ENCODE peak calls at places on chromosomes 3 and 15, in six cellular contexts. F, N, H, W, A and Z are unnamed samples.

GRCh38 chr15:74906193-74906449 is 530 bp downstream of the FAM219B start:
- DNase-seq in W (no peak), F (peak), H (no peak), N (no peak), A (no peak), Z (no peak)

GRCh38 chr3:167031364-167032049 is 348.6 kb downstream of the ZBBX start:
- DNase-seq in W (no peak), N (no peak), H (no peak), F (no peak), A (no peak), Z (no peak)

GRCh38 chr3:46565607-46566039 is 479 bp downstream of the LRRC2 start:
- DNase-seq in W (no peak), A (no peak), H (no peak), F (no peak), N (peak), Z (no peak)

GRCh38 chr15:92272106-92272505 is 121.6 kb upstream of the ST8SIA2 start:
- DNase-seq in W (no peak), N (no peak), F (no peak), A (no peak), H (no peak), Z (no peak)

GRCh38 chr3:152243301-152243711 is 25.4 kb upstream of the MBNL1 start:
- DNase-seq in H (peak), F (no peak), N (no peak), A (no peak), W (no peak), Z (no peak)

GRCh38 chr3:132399054-132399929 is 18.0 kb upstream of the DNAJC13 start:
- DNase-seq in W (peak), F (peak), H (peak), N (no peak), A (peak), Z (peak)

GRCh38 chr3:58585994-58586393 is 8.8 kb upstream of the FAM107A start:
- DNase-seq in H (no peak), A (no peak), N (no peak), F (peak), W (no peak), Z (peak)

GRCh38 chr15:63497642-63498100 is 6.7 kb upstream of the USP3 start:
- DNase-seq in N (no peak), A (no peak), H (no peak), W (no peak), F (no peak), Z (no peak)

GRCh38 chr3:99856437-99857220 is 39.0 kb downstream of the CMSS1 start:
- DNase-seq in W (no peak), H (no peak), F (no peak), N (no peak), A (no peak), Z (no peak)

GRCh38 chr3:142863010-142863787 is 25.7 kb downstream of the PCOLCE2 start:
- DNase-seq in N (no peak), H (no peak), W (peak), A (no peak), F (no peak), Z (no peak)

GRCh38 chr15:47688573-47689086 is 28.7 kb upstream of the SEMA6D start:
- DNase-seq in N (no peak), W (peak), F (no peak), H (no peak), A (peak), Z (no peak)

GRCh38 chr3:71511037-71511436 is 72.5 kb downstream of the FOXP1 start:
- DNase-seq in F (no peak), H (no peak), N (no peak), A (peak), W (peak), Z (no peak)

GRCh38 chr3:64889991-64890390 is 202.2 kb upstream of the ADAMTS9 start:
- DNase-seq in F (no peak), H (no peak), A (peak), N (peak), W (no peak), Z (no peak)

GRCh38 chr3:73681610-73682009 is 56.9 kb upstream of the PDZRN3 start:
- DNase-seq in W (peak), H (no peak), F (no peak), A (peak), N (no peak), Z (no peak)

GRCh38 chr15:80777137-80777536 is 2.0 kb upstream of the CEMIP start:
- DNase-seq in F (no peak), N (peak), W (peak), A (peak), H (no peak), Z (no peak)

GRCh38 chr3:186963636-186964035 is 33.3 kb downstream of the ST6GAL1 start:
- DNase-seq in W (no peak), H (no peak), A (no peak), F (no peak), N (no peak), Z (no peak)

GRCh38 chr3:59549972-59550371 is 500.1 kb upstream of the CFAP20DC start:
- DNase-seq in W (no peak), N (no peak), A (no peak), F (no peak), H (no peak), Z (no peak)

GRCh38 chr3:149581681-149582349 is 76.0 kb downstream of the WWTR1 start:
- DNase-seq in N (peak), H (no peak), A (peak), F (no peak), W (peak), Z (no peak)

GRCh38 chr3:119497824-119498187 is 541 bp upstream of the TIMMDC1 start:
- DNase-seq in H (no peak), N (no peak), F (no peak), A (peak), W (peak), Z (no peak)

GRCh38 chr3:144499346-144499745 is 527.7 kb downstream of the DIPK2A start:
- DNase-seq in W (no peak), A (no peak), N (no peak), F (no peak), H (no peak), Z (no peak)

GRCh38 chr3:127015282-127016042 is 32.5 kb downstream of the PLXNA1 start:
- DNase-seq in W (no peak), F (peak), H (peak), A (no peak), N (no peak), Z (peak)

GRCh38 chr3:162170581-162170980 is 674.0 kb downstream of the OTOL1 start:
- DNase-seq in F (no peak), W (peak), H (no peak), N (no peak), A (no peak), Z (no peak)

GRCh38 chr3:66588340-66588847 is 87.6 kb upstream of the LRIG1 start:
- DNase-seq in A (peak), F (no peak), W (peak), N (no peak), H (no peak), Z (no peak)

GRCh38 chr3:179969525-179969924 is 67.2 kb downstream of the PEX5L start:
- DNase-seq in W (no peak), H (no peak), F (no peak), N (no peak), A (peak), Z (no peak)

GRCh38 chr3:18201315-18201714 is 223.8 kb downstream of the SATB1 start:
- DNase-seq in F (no peak), A (no peak), W (no peak), H (no peak), N (no peak), Z (no peak)

GRCh38 chr3:77945320-77945719 is 905.4 kb downstream of the ROBO2 start:
- DNase-seq in F (no peak), N (no peak), H (no peak), W (no peak), A (peak), Z (no peak)

GRCh38 chr3:148319161-148319915 is 378.4 kb upstream of the AGTR1 start:
- DNase-seq in W (peak), A (peak), H (no peak), F (peak), N (no peak), Z (peak)

GRCh38 chr3:50971487-50971924 is 296.8 kb downstream of the DOCK3 start:
- DNase-seq in A (peak), F (peak), N (no peak), H (peak), W (peak), Z (peak)

GRCh38 chr3:55746808-55747413 is 259.8 kb upstream of the WNT5A start:
- DNase-seq in F (peak), N (no peak), A (peak), W (peak), H (no peak), Z (peak)

GRCh38 chr3:177934001-177934891 is 602.0 kb upstream of the KCNMB2 start:
- DNase-seq in W (peak), A (peak), F (no peak), H (no peak), N (no peak), Z (no peak)

GRCh38 chr3:183823963-183824362 is 1.4 kb downstream of the MAP6D1 start:
- DNase-seq in N (no peak), H (no peak), W (no peak), F (no peak), A (no peak), Z (no peak)

GRCh38 chr3:188769833-188770232 is 401.9 kb upstream of the TPRG1 start:
- DNase-seq in W (no peak), F (no peak), H (no peak), A (no peak), N (no peak), Z (no peak)

GRCh38 chr3:17176757-17177156 is 292.0 kb downstream of the PLCL2 start:
- DNase-seq in A (no peak), H (no peak), N (no peak), W (no peak), F (no peak), Z (no peak)

GRCh38 chr3:17182158-17182557 is 297.4 kb downstream of the PLCL2 start:
- DNase-seq in A (peak), F (no peak), H (no peak), W (no peak), N (no peak), Z (no peak)

GRCh38 chr3:17181413-17181907 is 296.7 kb downstream of the PLCL2 start:
- DNase-seq in H (no peak), F (no peak), N (no peak), A (no peak), W (no peak), Z (no peak)

GRCh38 chr3:17175187-17175839 is 290.6 kb downstream of the PLCL2 start:
- DNase-seq in F (no peak), W (peak), A (peak), N (no peak), H (no peak), Z (no peak)

DNA sequence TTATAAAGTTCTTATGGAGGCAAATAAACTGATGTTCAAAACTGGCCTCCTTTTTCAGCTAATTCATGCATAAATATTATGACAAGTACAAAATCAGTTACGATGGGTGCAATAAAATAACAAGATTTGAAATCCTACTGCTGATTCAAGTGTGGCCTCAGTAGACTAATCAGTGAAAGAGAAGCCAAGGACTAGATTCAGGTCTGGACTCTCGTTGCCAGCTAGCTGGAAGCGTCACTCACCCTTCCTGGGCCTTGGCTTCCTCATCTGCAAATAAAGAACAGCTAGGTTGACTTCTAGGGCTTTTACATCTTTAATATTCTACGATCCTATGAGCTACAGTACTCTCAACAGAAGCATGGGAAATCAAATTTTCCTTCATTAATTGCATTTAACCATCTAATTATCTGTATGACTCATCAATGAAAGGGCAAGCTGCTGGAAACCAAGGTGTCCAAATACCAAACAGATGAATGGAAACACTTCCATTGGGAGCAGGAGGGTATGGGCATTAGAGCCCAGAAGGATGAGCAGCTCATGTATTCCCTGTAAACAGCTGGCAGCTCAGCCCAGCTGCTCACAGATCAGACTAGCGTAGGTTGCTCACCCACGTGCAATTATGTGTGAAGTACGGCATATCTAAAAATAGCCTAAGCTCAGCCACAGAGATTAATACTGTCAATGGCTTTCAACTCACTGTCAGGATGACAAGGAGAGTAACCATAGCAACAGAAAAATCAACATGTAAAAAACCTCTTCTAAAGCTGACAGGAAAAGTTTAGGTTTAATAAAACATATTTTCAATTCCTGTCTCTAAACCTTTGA is 294.8 kb downstream of the PLCL2 start:
- DNase-seq in W (peak), H (no peak), F (peak), N (no peak), A (peak), Z (peak)
- TF ChIP-seq CTCF in W (no peak), H (no peak), F (no peak), N (no peak), A (no peak), Z (no peak)

DNA sequence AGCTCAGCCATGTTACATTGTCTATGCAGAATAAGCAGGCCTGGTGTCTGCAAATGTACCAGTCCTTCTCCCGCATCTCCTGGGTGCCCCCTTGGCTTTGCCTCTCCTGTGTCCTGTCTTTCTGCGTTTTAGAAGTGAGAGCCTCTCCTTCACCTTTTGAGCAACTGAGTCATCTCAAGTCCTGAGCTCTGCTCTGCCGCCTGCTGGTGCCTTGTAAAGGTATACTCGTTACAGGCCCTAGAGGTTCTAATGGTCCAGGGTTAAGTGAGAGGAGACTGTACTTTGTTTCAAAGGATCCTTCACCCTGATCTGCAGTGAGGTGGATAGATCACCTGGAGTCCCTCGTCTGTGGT is 12.6 kb downstream of the GHRL start:
- DNase-seq in H (no peak), F (no peak), N (no peak), W (no peak), A (no peak), Z (no peak)
- TF ChIP-seq CTCF in H (peak), F (no peak), N (no peak), W (peak), A (no peak), Z (no peak)

DNA sequence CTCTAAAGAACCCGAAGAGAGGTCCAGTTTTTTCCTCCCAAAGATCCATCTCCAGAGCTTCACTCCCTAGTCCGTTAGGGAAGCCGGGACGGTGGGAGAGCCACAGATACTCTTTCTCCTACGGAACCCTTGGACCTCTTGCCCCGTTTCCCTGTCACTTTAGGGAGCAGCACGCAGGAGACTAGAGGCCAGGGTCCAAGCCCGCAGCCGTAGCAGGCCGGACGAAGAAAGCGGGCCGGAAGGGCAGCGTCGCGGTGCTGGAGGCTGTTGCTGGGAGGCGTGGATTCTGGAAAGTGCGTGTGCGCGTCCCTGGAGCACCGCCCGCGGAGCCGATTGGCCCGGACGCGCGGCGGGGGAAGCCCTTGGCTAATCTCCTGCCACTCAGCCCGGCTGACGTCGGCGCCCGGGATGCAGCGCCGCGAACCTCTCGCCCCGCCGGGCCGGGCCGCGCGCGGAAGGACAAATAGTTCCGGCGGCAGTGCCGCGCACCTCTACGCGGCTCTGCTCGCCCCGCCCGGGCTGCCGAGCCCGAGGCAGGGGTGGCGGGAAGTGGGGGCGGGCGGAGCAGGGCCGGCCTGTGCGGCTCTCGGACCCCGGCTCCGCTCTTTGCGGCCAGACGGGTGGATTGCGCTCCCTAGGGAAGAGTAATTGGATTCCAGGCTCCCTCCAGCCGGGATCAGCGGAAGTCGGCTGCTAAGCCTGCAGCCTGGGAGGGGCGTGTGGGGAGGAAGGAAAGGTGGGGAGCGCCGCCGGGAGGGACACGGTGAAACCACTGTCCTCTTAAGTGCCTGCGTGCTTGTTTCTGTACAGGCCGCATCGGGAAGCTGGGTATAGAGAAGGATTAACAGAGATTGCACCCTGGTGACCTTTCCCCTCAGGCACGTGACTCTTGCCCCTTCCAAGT is 31.3 kb upstream of the TCF12 start:
- DNase-seq in W (peak), F (peak), H (peak), A (peak), N (peak), Z (peak)
- TF ChIP-seq CTCF in W (no peak), F (no peak), H (peak), A (no peak), N (peak), Z (no peak)

DNA sequence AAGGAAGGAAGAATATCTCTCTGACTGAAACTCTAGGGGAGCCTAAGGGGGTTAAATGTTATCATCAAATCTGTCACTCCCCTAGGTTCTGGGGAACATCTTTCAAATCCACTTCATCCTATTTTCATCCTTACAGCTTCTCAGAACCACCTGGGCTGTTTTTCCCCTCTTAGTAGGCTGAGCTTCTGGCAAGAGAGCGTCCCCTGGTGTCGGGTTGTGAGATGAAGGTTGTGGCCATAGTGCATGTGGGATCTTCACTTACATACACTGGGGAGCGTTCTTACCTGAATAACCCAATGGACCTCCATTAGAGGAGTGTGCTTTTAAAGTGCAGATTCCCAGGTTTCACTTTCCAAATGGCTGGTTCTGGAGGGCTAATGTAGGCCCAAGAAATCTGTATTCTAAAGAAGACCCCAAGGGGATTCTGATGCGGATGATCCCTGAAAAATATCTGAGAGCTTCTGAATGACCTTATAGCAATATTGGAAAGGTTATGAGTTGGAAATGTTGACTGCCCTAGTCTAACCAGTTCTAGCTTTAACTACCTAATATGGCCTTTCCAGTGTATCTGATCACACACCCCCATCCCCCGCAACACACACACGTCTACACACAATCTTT is 663.7 kb downstream of the AGBL1 start:
- DNase-seq in A (no peak), H (peak), N (peak), W (no peak), F (no peak), Z (no peak)
- TF ChIP-seq CTCF in A (no peak), H (peak), N (peak), W (peak), F (peak), Z (peak)

DNA sequence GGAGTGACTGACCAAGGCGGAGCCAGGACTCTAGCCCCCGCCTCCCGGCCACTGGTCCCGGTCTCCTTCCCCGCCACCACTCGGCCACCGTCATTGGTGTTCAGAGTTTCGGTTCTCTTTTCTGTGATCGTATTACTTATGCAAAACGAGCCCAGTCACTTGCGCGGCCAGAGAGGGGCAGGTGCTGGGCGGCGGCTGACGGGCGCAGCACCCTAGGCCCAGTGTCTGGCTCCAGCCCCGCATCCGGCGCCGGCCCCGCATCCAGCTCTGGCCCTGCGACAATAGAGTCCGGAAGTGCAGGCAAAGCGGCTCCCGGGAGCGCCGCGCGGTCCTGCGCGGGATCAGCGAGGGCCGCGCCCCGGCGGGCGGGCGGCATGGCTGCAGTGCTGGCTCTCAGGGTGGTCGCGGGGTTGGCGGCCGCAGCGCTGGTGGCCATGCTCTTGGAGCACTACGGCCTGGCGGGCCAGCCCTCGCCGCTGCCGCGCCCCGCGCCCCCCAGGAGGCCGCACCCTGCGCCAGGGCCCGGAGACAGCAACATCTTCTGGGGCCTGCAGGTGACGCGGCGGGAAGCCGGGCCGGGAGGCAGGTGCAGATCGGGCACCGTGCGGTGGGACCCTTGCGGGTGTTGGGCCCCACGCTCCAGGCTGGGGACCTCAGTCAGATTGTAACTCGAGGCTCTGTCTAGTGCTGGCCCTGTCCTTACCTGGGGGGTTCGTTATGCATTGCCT is at the start of gene TMEM62:
- DNase-seq in A (peak), F (peak), N (peak), W (peak), H (peak), Z (peak)
- TF ChIP-seq CTCF in A (no peak), F (no peak), N (peak), W (no peak), H (no peak), Z (no peak)